ENCODE peak calls at places on chromosomes 6 and 20, in four cellular contexts. V is GM13977, O is NCI-H524, F is kidney epithelial cell. X is an unnamed sample.

GRCh38 chr6:33694401-33694931 is 17.0 kb downstream of the UQCC2 start:
- DNase-seq in O (peak; percentile 98), V (no peak), F (no peak), X (no peak)

GRCh38 chr6:149360536-149360935 is 39.5 kb upstream of the SUMO4 start:
- DNase-seq in O (no peak), F (no peak), V (no peak), X (no peak)

GRCh38 chr6:48671506-48671905 is 560.5 kb upstream of the PTCHD4 start:
- DNase-seq in V (no peak), F (no peak), O (no peak), X (no peak)

GRCh38 chr20:34713194-34713943 is 9.2 kb downstream of the TP53INP2 start:
- DNase-seq in V (no peak), F (peak; percentile 88), O (peak; percentile 67), X (no peak)

GRCh38 chr6:159929819-159930218 is 39.0 kb downstream of the MAS1 start:
- DNase-seq in O (no peak), F (no peak), V (no peak), X (no peak)

GRCh38 chr6:100553243-100553642 is 88.5 kb upstream of the SIM1 start:
- DNase-seq in F (no peak), V (no peak), O (no peak), X (peak; percentile 77)

GRCh38 chr20:62149532-62150235 is 6.1 kb downstream of the SS18L1 start:
- DNase-seq in O (no peak), V (no peak), F (no peak), X (no peak)

GRCh38 chr6:87029711-87030314 is 65.1 kb downstream of the CGA start:
- DNase-seq in V (peak; percentile 36), O (peak; percentile 24), F (peak; percentile 4), X (no peak)

GRCh38 chr6:143270026-143270425 is 180.5 kb downstream of the ADAT2 start:
- DNase-seq in V (no peak), F (no peak), O (no peak), X (no peak)

GRCh38 chr20:63432577-63433061 is 39.8 kb downstream of the KCNQ2 start:
- DNase-seq in O (no peak), F (no peak), V (no peak), X (no peak)

GRCh38 chr20:43558412-43559146 is at the start of gene SGK2:
- DNase-seq in F (peak; percentile 87), O (no peak), V (no peak), X (no peak)

GRCh38 chr20:63121749-63122405 is 94.1 kb downstream of the YTHDF1 start:
- DNase-seq in O (no peak), F (no peak), V (no peak), X (no peak)

GRCh38 chr20:1757072-1757471 is 99.5 kb upstream of the SIRPG start:
- DNase-seq in F (no peak), V (no peak), O (no peak), X (no peak)

GRCh38 chr6:28956331-28956730 is 32.5 kb upstream of the TRIM27 start:
- DNase-seq in F (no peak), O (no peak), V (no peak), X (no peak)

X was measured in NCI-H1417 treated with DMSO at 0.1 percent for 48 hours.